ENCODE peak calls at places on chromosomes 5 and 9, in ten cellular contexts. One of them, this sample, is unnamed.

GRCh38 chr5:147063971-147064370 is 170.9 kb upstream of the STK32A start:
- DNase-seq in psoas muscle: no peak
- DNase-seq in CD8-positive, alpha-beta T cell: no peak
- DNase-seq in CD4-positive, alpha-beta T cell: no peak
- DNase-seq in left ventricle myocardium inferior: no peak
- DNase-seq in colonic mucosa: no peak
- DNase-seq in HCT116: no peak
- DNase-seq in IMR-90: no peak
- DNase-seq in testis: no peak
- DNase-seq in right lobe of liver: no peak
- DNase-seq in this sample: no peak

GRCh38 chr5:6086871-6087270 is 291.5 kb downstream of the MED10 start:
- DNase-seq in testis: no peak
- DNase-seq in psoas muscle: no peak
- DNase-seq in right lobe of liver: no peak
- DNase-seq in CD8-positive, alpha-beta T cell: no peak
- DNase-seq in CD4-positive, alpha-beta T cell: no peak
- DNase-seq in IMR-90: no peak
- DNase-seq in HCT116: no peak
- DNase-seq in colonic mucosa: no peak
- DNase-seq in left ventricle myocardium inferior: no peak
- DNase-seq in this sample: no peak

GRCh38 chr9:93894691-93895079 is 60.5 kb downstream of the BARX1 start:
- DNase-seq in CD4-positive, alpha-beta T cell: no peak
- DNase-seq in testis: no peak
- DNase-seq in left ventricle myocardium inferior: no peak
- DNase-seq in IMR-90: no peak
- DNase-seq in right lobe of liver: peak; percentile 53
- DNase-seq in CD8-positive, alpha-beta T cell: peak; percentile 39
- DNase-seq in HCT116: no peak
- DNase-seq in psoas muscle: no peak
- DNase-seq in colonic mucosa: no peak
- DNase-seq in this sample: peak; percentile 5

GRCh38 chr5:36090033-36090432 is 23.4 kb upstream of the UGT3A2 start:
- DNase-seq in left ventricle myocardium inferior: no peak
- DNase-seq in IMR-90: peak; percentile 17
- DNase-seq in colonic mucosa: no peak
- DNase-seq in CD8-positive, alpha-beta T cell: no peak
- DNase-seq in CD4-positive, alpha-beta T cell: no peak
- DNase-seq in right lobe of liver: no peak
- DNase-seq in testis: peak; percentile 19
- DNase-seq in psoas muscle: no peak
- DNase-seq in HCT116: peak; percentile 29
- DNase-seq in this sample: peak; percentile 79

GRCh38 chr9:30116673-30117217 is 2267.7 kb upstream of the ACO1 start:
- DNase-seq in CD8-positive, alpha-beta T cell: no peak
- DNase-seq in right lobe of liver: no peak
- DNase-seq in IMR-90: no peak
- DNase-seq in colonic mucosa: no peak
- DNase-seq in CD4-positive, alpha-beta T cell: no peak
- DNase-seq in HCT116: no peak
- DNase-seq in left ventricle myocardium inferior: no peak
- DNase-seq in testis: no peak
- DNase-seq in psoas muscle: no peak
- DNase-seq in this sample: no peak

GRCh38 chr5:137395011-137395755 is 103.9 kb downstream of the SPOCK1 start:
- DNase-seq in psoas muscle: no peak
- DNase-seq in HCT116: no peak
- DNase-seq in IMR-90: peak; percentile 26
- DNase-seq in CD8-positive, alpha-beta T cell: no peak
- DNase-seq in CD4-positive, alpha-beta T cell: no peak
- DNase-seq in testis: no peak
- DNase-seq in colonic mucosa: no peak
- DNase-seq in right lobe of liver: no peak
- DNase-seq in left ventricle myocardium inferior: no peak
- DNase-seq in this sample: no peak

GRCh38 chr5:149990518-149991376 is 9.7 kb downstream of the TIGD6 start:
- DNase-seq in HCT116: peak; percentile 64
- DNase-seq in IMR-90: peak; percentile 76
- DNase-seq in right lobe of liver: no peak
- DNase-seq in left ventricle myocardium inferior: peak; percentile 57
- DNase-seq in colonic mucosa: peak; percentile 86
- DNase-seq in testis: peak; percentile 86
- DNase-seq in psoas muscle: peak; percentile 61
- DNase-seq in CD4-positive, alpha-beta T cell: peak; percentile 52
- DNase-seq in CD8-positive, alpha-beta T cell: peak; percentile 73
- DNase-seq in this sample: peak; percentile 77

GRCh38 chr9:1073497-1073896 is 23.3 kb downstream of the DMRT2 start:
- DNase-seq in psoas muscle: no peak
- DNase-seq in right lobe of liver: no peak
- DNase-seq in CD8-positive, alpha-beta T cell: no peak
- DNase-seq in colonic mucosa: no peak
- DNase-seq in HCT116: no peak
- DNase-seq in testis: no peak
- DNase-seq in IMR-90: no peak
- DNase-seq in left ventricle myocardium inferior: no peak
- DNase-seq in CD4-positive, alpha-beta T cell: no peak
- DNase-seq in this sample: no peak

GRCh38 chr9:81771606-81772005 is 82.3 kb upstream of the TLE1 start:
- DNase-seq in CD8-positive, alpha-beta T cell: no peak
- DNase-seq in testis: no peak
- DNase-seq in left ventricle myocardium inferior: no peak
- DNase-seq in colonic mucosa: no peak
- DNase-seq in psoas muscle: no peak
- DNase-seq in CD4-positive, alpha-beta T cell: no peak
- DNase-seq in IMR-90: peak; percentile 78
- DNase-seq in right lobe of liver: no peak
- DNase-seq in HCT116: no peak
- DNase-seq in this sample: no peak

GRCh38 chr5:125059255-125060050 is 313.0 kb upstream of the ZNF608 start:
- DNase-seq in CD8-positive, alpha-beta T cell: no peak
- DNase-seq in right lobe of liver: no peak
- DNase-seq in testis: no peak
- DNase-seq in CD4-positive, alpha-beta T cell: no peak
- DNase-seq in colonic mucosa: no peak
- DNase-seq in HCT116: peak; percentile 54
- DNase-seq in left ventricle myocardium inferior: no peak
- DNase-seq in psoas muscle: no peak
- DNase-seq in IMR-90: peak; percentile 54
- DNase-seq in this sample: no peak

GRCh38 chr9:127698985-127699670 is 7.7 kb upstream of the CFAP157 start:
- DNase-seq in IMR-90: peak; percentile 92
- DNase-seq in CD8-positive, alpha-beta T cell: peak; percentile 86
- DNase-seq in CD4-positive, alpha-beta T cell: peak; percentile 69
- DNase-seq in psoas muscle: peak; percentile 99
- DNase-seq in HCT116: peak; percentile 96
- DNase-seq in right lobe of liver: peak; percentile 96
- DNase-seq in left ventricle myocardium inferior: peak; percentile 97
- DNase-seq in testis: peak; percentile 98
- DNase-seq in colonic mucosa: peak; percentile 97
- DNase-seq in this sample: no peak
- H3K27ac ChIP-seq in IMR-90: peak overlapping the region; percentile 12
- H3K27ac ChIP-seq in CD8-positive, alpha-beta T cell: peak overlapping the region; percentile 21
- H3K27ac ChIP-seq in CD4-positive, alpha-beta T cell: no peak overlapping the region
- H3K27ac ChIP-seq in psoas muscle: peak overlapping the region; percentile 88
- H3K27ac ChIP-seq in HCT116: peak overlapping the region; percentile 58
- H3K27ac ChIP-seq in right lobe of liver: peak overlapping the region; percentile 63
- H3K27ac ChIP-seq in left ventricle myocardium inferior: peak overlapping the region; percentile 89
- H3K27ac ChIP-seq in testis: peak overlapping the region; percentile 91
- H3K27ac ChIP-seq in colonic mucosa: peak overlapping the region; percentile 67
- H3K27ac ChIP-seq in this sample: no peak overlapping the region

DNA sequence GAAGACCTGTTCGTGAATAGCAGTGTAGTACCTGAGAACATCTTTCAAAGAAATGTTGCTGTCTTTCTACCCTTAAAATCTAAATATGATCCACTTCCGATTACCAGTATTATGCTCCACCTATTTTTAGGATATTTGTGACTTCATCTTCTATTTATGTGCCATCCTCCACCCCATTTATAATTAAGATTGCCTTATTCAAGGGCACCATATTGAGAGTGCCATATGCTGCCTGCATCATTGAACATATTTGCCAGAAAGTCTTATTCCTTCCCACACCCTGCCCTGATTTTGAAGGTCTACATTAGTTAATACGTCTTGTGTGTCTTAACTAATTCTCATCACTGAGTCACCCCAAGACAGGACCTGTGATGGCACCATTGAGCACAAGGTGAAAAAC is 1076.7 kb downstream of the CDH12 start:
- DNase-seq in HCT116: no peak
- DNase-seq in CD8-positive, alpha-beta T cell: no peak
- DNase-seq in testis: no peak
- DNase-seq in right lobe of liver: no peak
- DNase-seq in left ventricle myocardium inferior: no peak
- DNase-seq in psoas muscle: no peak
- DNase-seq in IMR-90: no peak
- DNase-seq in CD4-positive, alpha-beta T cell: no peak
- DNase-seq in colonic mucosa: no peak
- DNase-seq in this sample: no peak
- TF ChIP-seq CTCF in HCT116: no peak
- TF ChIP-seq CTCF in CD8-positive, alpha-beta T cell: no peak
- TF ChIP-seq CTCF in testis: no peak
- TF ChIP-seq CTCF in right lobe of liver: no peak
- TF ChIP-seq CTCF in left ventricle myocardium inferior: no peak
- TF ChIP-seq CTCF in psoas muscle: no peak
- TF ChIP-seq CTCF in IMR-90: no peak
- TF ChIP-seq CTCF in CD4-positive, alpha-beta T cell: no peak
- TF ChIP-seq CTCF in colonic mucosa: no peak
- TF ChIP-seq CTCF in this sample: no peak

DNA sequence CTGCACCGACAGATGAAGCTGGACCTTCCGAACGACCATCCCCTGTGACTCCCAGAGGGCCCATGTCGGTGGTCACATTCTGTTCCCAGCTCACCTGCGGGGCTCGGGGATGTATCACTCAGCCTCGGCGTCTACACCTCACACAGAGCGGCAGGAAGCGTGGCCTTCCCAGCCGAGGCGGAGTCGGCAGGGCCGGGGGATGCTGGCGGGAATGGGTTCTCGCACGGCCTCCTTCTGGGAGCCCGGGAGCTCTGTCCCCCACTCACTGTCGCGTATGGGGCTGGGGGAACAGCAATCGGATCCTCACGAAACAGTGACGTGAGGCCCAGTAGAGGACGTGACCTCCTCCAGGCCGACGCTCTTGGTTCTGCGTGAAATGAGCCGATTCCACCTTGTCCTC is 20.4 kb downstream of the NACC2 start:
- DNase-seq in CD4-positive, alpha-beta T cell: no peak
- DNase-seq in left ventricle myocardium inferior: peak; percentile 10
- DNase-seq in testis: no peak
- DNase-seq in CD8-positive, alpha-beta T cell: no peak
- DNase-seq in IMR-90: no peak
- DNase-seq in colonic mucosa: no peak
- DNase-seq in right lobe of liver: no peak
- DNase-seq in psoas muscle: peak; percentile 8
- DNase-seq in HCT116: no peak
- DNase-seq in this sample: no peak
- H3K27ac ChIP-seq in CD4-positive, alpha-beta T cell: no peak overlapping the region
- H3K27ac ChIP-seq in left ventricle myocardium inferior: no peak overlapping the region
- H3K27ac ChIP-seq in testis: no peak overlapping the region
- H3K27ac ChIP-seq in CD8-positive, alpha-beta T cell: no peak overlapping the region
- H3K27ac ChIP-seq in IMR-90: no peak overlapping the region
- H3K27ac ChIP-seq in colonic mucosa: no peak overlapping the region
- H3K27ac ChIP-seq in right lobe of liver: no peak overlapping the region
- H3K27ac ChIP-seq in psoas muscle: no peak overlapping the region
- H3K27ac ChIP-seq in HCT116: no peak overlapping the region
- H3K27ac ChIP-seq in this sample: no peak overlapping the region

GRCh38 chr9:135961277-135961705 is at the start of gene UBAC1:
- DNase-seq in colonic mucosa: peak; percentile 93
- DNase-seq in testis: peak; percentile 98
- DNase-seq in left ventricle myocardium inferior: peak; percentile 97
- DNase-seq in CD4-positive, alpha-beta T cell: peak; percentile 95
- DNase-seq in CD8-positive, alpha-beta T cell: peak; percentile 97
- DNase-seq in HCT116: peak; percentile 90
- DNase-seq in psoas muscle: peak; percentile 97
- DNase-seq in right lobe of liver: peak; percentile 98
- DNase-seq in IMR-90: peak; percentile 94
- DNase-seq in this sample: peak; percentile 95

GRCh38 chr9:135961811-135962695 is 880 bp upstream of the UBAC1 start:
- DNase-seq in IMR-90: no peak
- DNase-seq in right lobe of liver: no peak
- DNase-seq in testis: no peak
- DNase-seq in colonic mucosa: no peak
- DNase-seq in CD4-positive, alpha-beta T cell: no peak
- DNase-seq in HCT116: no peak
- DNase-seq in psoas muscle: no peak
- DNase-seq in CD8-positive, alpha-beta T cell: no peak
- DNase-seq in left ventricle myocardium inferior: no peak
- DNase-seq in this sample: no peak

GRCh38 chr9:135958485-135958884 is 2.7 kb downstream of the UBAC1 start:
- DNase-seq in right lobe of liver: no peak
- DNase-seq in IMR-90: no peak
- DNase-seq in CD4-positive, alpha-beta T cell: no peak
- DNase-seq in testis: no peak
- DNase-seq in CD8-positive, alpha-beta T cell: no peak
- DNase-seq in colonic mucosa: no peak
- DNase-seq in psoas muscle: no peak
- DNase-seq in HCT116: no peak
- DNase-seq in left ventricle myocardium inferior: no peak
- DNase-seq in this sample: no peak

GRCh38 chr9:135959814-135960213 is 1.4 kb downstream of the UBAC1 start:
- DNase-seq in colonic mucosa: no peak
- DNase-seq in psoas muscle: no peak
- DNase-seq in CD8-positive, alpha-beta T cell: no peak
- DNase-seq in right lobe of liver: no peak
- DNase-seq in left ventricle myocardium inferior: no peak
- DNase-seq in testis: no peak
- DNase-seq in HCT116: no peak
- DNase-seq in CD4-positive, alpha-beta T cell: no peak
- DNase-seq in IMR-90: no peak
- DNase-seq in this sample: no peak

DNA sequence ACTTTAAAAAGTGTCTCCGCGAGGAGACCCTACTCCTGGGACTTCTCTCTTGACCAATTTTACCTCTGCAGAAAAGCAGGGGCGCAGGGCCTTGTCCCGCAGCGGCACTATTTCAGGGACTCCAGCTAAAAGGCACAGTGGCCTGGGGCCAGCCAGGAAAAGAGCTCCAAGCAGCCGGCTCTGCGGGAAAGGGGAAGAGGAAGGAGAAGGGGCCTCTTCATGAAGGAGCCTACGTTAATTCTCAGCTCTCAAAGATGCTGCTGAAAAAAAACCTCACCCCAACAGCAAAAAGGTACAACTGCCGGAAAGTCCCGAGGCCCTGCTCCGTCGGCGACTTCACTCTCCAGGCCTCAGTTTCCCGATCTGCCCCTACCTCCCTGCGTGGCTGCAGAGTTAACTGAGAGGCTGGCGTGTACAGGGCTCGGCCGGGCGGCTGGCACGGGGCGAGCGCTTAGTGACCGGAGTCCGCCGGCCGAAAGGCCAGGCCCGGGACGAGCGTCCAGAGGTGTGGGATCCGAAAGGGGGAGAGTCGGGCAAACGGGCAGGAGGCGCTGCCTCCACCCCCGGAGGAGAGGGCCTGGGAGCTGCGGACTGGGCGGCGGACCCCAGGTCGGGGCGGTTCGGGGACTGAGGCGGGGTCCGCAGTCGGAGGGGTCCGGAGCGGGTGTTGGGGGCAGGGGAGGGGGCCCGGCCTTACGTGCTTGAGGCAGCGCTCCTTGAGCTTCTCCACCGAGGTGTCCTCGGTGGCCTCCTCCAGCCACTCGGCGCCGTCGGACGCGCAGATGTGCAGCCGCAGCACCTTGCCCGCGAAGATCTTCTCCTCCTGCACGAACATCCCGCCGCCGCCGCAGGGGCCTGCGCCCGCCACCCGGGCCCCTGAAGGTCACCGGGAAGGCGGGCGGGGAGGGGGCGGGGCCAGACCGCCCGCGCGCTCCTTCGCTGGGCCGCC is 571 bp downstream of the UBAC1 start:
- DNase-seq in right lobe of liver: no peak
- DNase-seq in HCT116: no peak
- DNase-seq in CD8-positive, alpha-beta T cell: no peak
- DNase-seq in IMR-90: no peak
- DNase-seq in CD4-positive, alpha-beta T cell: no peak
- DNase-seq in testis: peak; percentile 28
- DNase-seq in colonic mucosa: no peak
- DNase-seq in psoas muscle: no peak
- DNase-seq in left ventricle myocardium inferior: no peak
- DNase-seq in this sample: no peak
- TF ChIP-seq CTCF in right lobe of liver: no peak
- TF ChIP-seq CTCF in HCT116: no peak
- TF ChIP-seq CTCF in CD8-positive, alpha-beta T cell: no peak
- TF ChIP-seq CTCF in IMR-90: peak; percentile 3
- TF ChIP-seq CTCF in CD4-positive, alpha-beta T cell: no peak
- TF ChIP-seq CTCF in testis: no peak
- TF ChIP-seq CTCF in colonic mucosa: no peak
- TF ChIP-seq CTCF in psoas muscle: no peak
- TF ChIP-seq CTCF in left ventricle myocardium inferior: no peak
- TF ChIP-seq CTCF in this sample: no peak